ENCODE peak calls at places on chromosome 16, in nine cellular contexts. L is tibial nerve; H is HTR-8/SVneo; C is EL; S is fibroblast of the aortic adventitia; A is stimulated activated CD4-positive, alpha-beta T cell treated with anti-CD3 and anti-CD28 coated beads, Interleukin-15, amount 100 ng/mL, for 48 hours; P is thoracic aorta; N is Right ventricle myocardium superior; F is CMK. G is an unnamed sample.

GRCh38 chr16:35795361-35796029 is 2336.1 kb downstream of the TP53TG3F start:
- DNase-seq in L (no peak), H (no peak), C (no peak), S (no peak), A (no peak), P (no peak), N (no peak), F (no peak), G (no peak)

GRCh38 chr16:30052671-30053372 is 12.7 kb upstream of the ALDOA start:
- DNase-seq in L (peak), H (peak), C (peak), S (peak), A (peak), P (peak), N (peak), F (peak), G (peak)

GRCh38 chr16:55126456-55126855 is 195.8 kb downstream of the IRX5 start:
- DNase-seq in L (no peak), H (no peak), C (no peak), S (no peak), A (no peak), P (no peak), N (no peak), F (no peak), G (no peak)

GRCh38 chr16:50304467-50305440 is 38.4 kb downstream of the ADCY7 start:
- DNase-seq in L (no peak), H (no peak), C (no peak), S (no peak), A (no peak), P (no peak), N (peak), F (no peak), G (no peak)

GRCh38 chr16:54928421-54929089 is 2.1 kb upstream of the IRX5 start:
- DNase-seq in L (no peak), H (no peak), C (peak), S (peak), A (no peak), P (no peak), N (peak), F (peak), G (no peak)

GRCh38 chr16:31876955-31877828 is 3.6 kb downstream of the ZNF267 start:
- DNase-seq in L (no peak), H (peak), C (peak), S (peak), A (no peak), P (no peak), N (no peak), F (no peak), G (peak)

GRCh38 chr16:58500329-58501241 is 642 bp downstream of the NDRG4 start:
- DNase-seq in L (no peak), H (no peak), C (no peak), S (no peak), A (no peak), P (no peak), N (no peak), F (no peak), G (no peak)

GRCh38 chr16:16797239-16797638 is 418.3 kb downstream of the NPIPA7 start:
- DNase-seq in L (no peak), H (no peak), C (no peak), S (no peak), A (no peak), P (no peak), N (no peak), F (no peak), G (no peak)

GRCh38 chr16:82011199-82011641 is at the start of gene SDR42E1:
- DNase-seq in L (no peak), H (no peak), C (no peak), S (no peak), A (peak), P (no peak), N (no peak), F (no peak), G (peak)

GRCh38 chr16:87254271-87254670 is 62.9 kb downstream of the C16orf95 start:
- DNase-seq in L (no peak), H (no peak), C (no peak), S (no peak), A (no peak), P (no peak), N (no peak), F (no peak), G (no peak)

GRCh38 chr16:89293276-89294143 is 76.0 kb downstream of the ZNF778 start:
- DNase-seq in L (no peak), H (no peak), C (no peak), S (no peak), A (no peak), P (no peak), N (peak), F (no peak), G (peak)

GRCh38 chr16:54847207-54847606 is 83.5 kb upstream of the IRX5 start:
- DNase-seq in L (no peak), H (no peak), C (no peak), S (peak), A (no peak), P (no peak), N (no peak), F (no peak), G (no peak)

GRCh38 chr16:57159447-57159846 is 26.4 kb downstream of the PSME3IP1 start:
- DNase-seq in L (no peak), H (no peak), C (no peak), S (no peak), A (no peak), P (no peak), N (no peak), F (no peak), G (peak)

GRCh38 chr16:77767211-77767610 is 21.2 kb upstream of the VAT1L start:
- DNase-seq in L (no peak), H (no peak), C (no peak), S (peak), A (no peak), P (no peak), N (no peak), F (no peak), G (peak)

GRCh38 chr16:5025171-5025632 is 8.5 kb downstream of the NAGPA start:
- DNase-seq in L (no peak), H (no peak), C (no peak), S (no peak), A (no peak), P (no peak), N (peak), F (no peak), G (peak)

GRCh38 chr16:66247516-66248089 is 118.9 kb upstream of the CDH5 start:
- DNase-seq in L (peak), H (no peak), C (no peak), S (peak), A (no peak), P (no peak), N (peak), F (no peak), G (peak)

GRCh38 chr16:51734220-51734619 is 583.1 kb upstream of the SALL1 start:
- DNase-seq in L (no peak), H (no peak), C (no peak), S (no peak), A (no peak), P (no peak), N (no peak), F (no peak), G (no peak)

GRCh38 chr16:22348296-22348695 is 26.1 kb downstream of the CDR2 start:
- DNase-seq in L (no peak), H (no peak), C (peak), S (no peak), A (no peak), P (no peak), N (no peak), F (no peak), G (no peak)

GRCh38 chr16:4675864-4676786 is 17.2 kb upstream of the NUDT16L1 start:
- DNase-seq in L (no peak), H (no peak), C (no peak), S (no peak), A (peak), P (no peak), N (no peak), F (no peak), G (no peak)

GRCh38 chr16:54176376-54176901 is 110.1 kb downstream of the IRX3 start:
- DNase-seq in L (no peak), H (no peak), C (no peak), S (no peak), A (no peak), P (no peak), N (no peak), F (no peak), G (no peak)

GRCh38 chr16:58464047-58464915 is 35.7 kb upstream of the NDRG4 start:
- DNase-seq in L (no peak), H (no peak), C (no peak), S (no peak), A (no peak), P (no peak), N (peak), F (no peak), G (no peak)

GRCh38 chr16:64092284-64092683 is 1029.6 kb downstream of the CDH11 start:
- DNase-seq in L (no peak), H (no peak), C (peak), S (peak), A (no peak), P (no peak), N (no peak), F (no peak), G (peak)

GRCh38 chr16:88200896-88201185 is 181.9 kb upstream of the ZNF469 start:
- DNase-seq in L (no peak), H (no peak), C (no peak), S (no peak), A (no peak), P (no peak), N (no peak), F (no peak), G (no peak)

GRCh38 chr16:411576-412265 is 10.0 kb downstream of the DECR2 start:
- DNase-seq in L (no peak), H (no peak), C (no peak), S (no peak), A (no peak), P (no peak), N (no peak), F (no peak), G (no peak)

GRCh38 chr16:4800290-4801041 is 2.0 kb downstream of the ROGDI start:
- DNase-seq in L (no peak), H (no peak), C (no peak), S (no peak), A (no peak), P (no peak), N (peak), F (peak), G (no peak)

GRCh38 chr16:88870608-88871348 is 4.3 kb upstream of the PABPN1L start:
- DNase-seq in L (no peak), H (no peak), C (no peak), S (no peak), A (no peak), P (no peak), N (no peak), F (no peak), G (no peak)

GRCh38 chr16:19292186-19292585 is 6.7 kb downstream of the CLEC19A start:
- DNase-seq in L (no peak), H (no peak), C (no peak), S (no peak), A (no peak), P (no peak), N (no peak), F (no peak), G (no peak)

GRCh38 chr16:791131-791530 is 2.7 kb downstream of the CHTF18 start:
- DNase-seq in L (no peak), H (no peak), C (no peak), S (no peak), A (no peak), P (no peak), N (no peak), F (no peak), G (no peak)

GRCh38 chr16:86505899-86506864 is 4.1 kb upstream of the FOXF1 start:
- DNase-seq in L (no peak), H (no peak), C (no peak), S (no peak), A (no peak), P (no peak), N (no peak), F (no peak), G (no peak)

GRCh38 chr16:54657058-54657708 is 273.5 kb upstream of the IRX5 start:
- DNase-seq in L (no peak), H (no peak), C (peak), S (peak), A (no peak), P (peak), N (no peak), F (no peak), G (no peak)

GRCh38 chr16:65024649-65025243 is 97.1 kb downstream of the CDH11 start:
- DNase-seq in L (no peak), H (no peak), C (peak), S (peak), A (no peak), P (no peak), N (no peak), F (no peak), G (peak)

GRCh38 chr16:31134091-31134571 is 1.4 kb downstream of the PRSS8 start:
- DNase-seq in L (no peak), H (no peak), C (no peak), S (no peak), A (no peak), P (no peak), N (no peak), F (no peak), G (no peak)

GRCh38 chr16:68642436-68643064 is 2.6 kb upstream of the CDH3 start:
- DNase-seq in L (no peak), H (no peak), C (peak), S (no peak), A (no peak), P (no peak), N (no peak), F (no peak), G (peak)

GRCh38 chr16:1258906-1259759 is 3.3 kb downstream of the TPSD1 start:
- DNase-seq in L (no peak), H (no peak), C (no peak), S (no peak), A (no peak), P (no peak), N (peak), F (no peak), G (no peak)

G was measured in amniotic epithelial cell.